ENCODE peak calls at places on chromosomes 3 and 15, in eight cellular contexts. I is bronchial epithelial cell, P is mesothelial cell of epicardium, W is RWPE2, O is fibroblast of the aortic adventitia, L is fibroblast of lung, T is neural progenitor cell, R is WTC11. N is an unnamed sample.

GRCh38 chr3:111819912-111820311 is 39.2 kb upstream of the PHLDB2 start:
- DNase-seq in T (no peak), I (no peak), R (no peak), L (no peak), O (no peak), P (no peak), W (no peak), N (no peak)

GRCh38 chr3:146598486-146598885 is 6.7 kb downstream of the PLSCR5 start:
- DNase-seq in I (peak), L (no peak), R (no peak), O (peak), W (no peak), P (no peak), T (no peak), N (no peak)

GRCh38 chr3:112979244-112979832 is 4.4 kb upstream of the CD200R1 start:
- DNase-seq in W (no peak), R (no peak), I (peak), O (peak), P (no peak), T (peak), L (peak), N (no peak)

GRCh38 chr3:93930041-93930440 is 43.7 kb downstream of the PROS1 start:
- DNase-seq in I (no peak), L (no peak), T (no peak), P (no peak), R (no peak), W (no peak), O (no peak), N (no peak)

GRCh38 chr3:71152892-71153265 is 430.6 kb downstream of the FOXP1 start:
- DNase-seq in L (no peak), R (peak), P (no peak), W (no peak), T (no peak), O (no peak), I (no peak), N (no peak)

GRCh38 chr15:83365370-83365938 is 81.0 kb upstream of the BNC1 start:
- DNase-seq in L (peak), P (peak), I (peak), R (peak), W (peak), O (peak), T (peak), N (no peak)

GRCh38 chr3:38649500-38650247 is at the start of gene SCN5A:
- DNase-seq in W (no peak), L (peak), P (no peak), T (peak), R (peak), I (no peak), O (no peak), N (no peak)

GRCh38 chr3:9078561-9079240 is 115.4 kb upstream of the RAD18 start:
- DNase-seq in T (peak), P (no peak), L (no peak), R (no peak), W (no peak), I (no peak), O (no peak), N (no peak)

GRCh38 chr15:29135702-29136426 is 133.8 kb downstream of the NSMCE3 start:
- DNase-seq in L (no peak), O (no peak), I (no peak), R (no peak), W (peak), P (no peak), T (no peak), N (peak)

GRCh38 chr3:167851171-167851570 is 115.7 kb downstream of the SERPINI1 start:
- DNase-seq in P (no peak), T (no peak), L (peak), O (no peak), I (peak), R (no peak), W (no peak), N (no peak)

GRCh38 chr15:58512522-58512921 is 80.7 kb downstream of the LIPC start:
- DNase-seq in W (no peak), P (no peak), T (no peak), I (no peak), R (no peak), L (no peak), O (no peak), N (no peak)

GRCh38 chr3:124428372-124429128 is 301.7 kb upstream of the UMPS start:
- DNase-seq in R (no peak), L (peak), I (peak), P (no peak), T (no peak), O (no peak), W (no peak), N (no peak)

GRCh38 chr3:159978353-159978752 is 10.3 kb upstream of the IL12A start:
- DNase-seq in T (no peak), W (no peak), I (no peak), L (no peak), R (no peak), P (no peak), O (no peak), N (no peak)

GRCh38 chr15:68997930-68998777 is 16.3 kb upstream of the NOX5 start:
- DNase-seq in L (no peak), T (peak), O (no peak), W (no peak), I (no peak), R (no peak), P (no peak), N (no peak)

GRCh38 chr15:77804210-77804609 is 171.5 kb upstream of the LINGO1 start:
- DNase-seq in R (no peak), O (no peak), W (no peak), L (no peak), P (no peak), I (no peak), T (no peak), N (no peak)

GRCh38 chr3:71695000-71695482 is 30.2 kb downstream of the EIF4E3 start:
- DNase-seq in R (no peak), L (no peak), T (no peak), O (no peak), I (no peak), W (no peak), P (no peak), N (no peak)

GRCh38 chr15:58369261-58369699 is 62.5 kb upstream of the LIPC start:
- DNase-seq in W (no peak), R (no peak), T (no peak), I (no peak), O (peak), L (peak), P (no peak), N (no peak)

GRCh38 chr3:9386060-9386459 is 11.4 kb upstream of the SETD5 start:
- DNase-seq in W (no peak), O (no peak), P (no peak), T (no peak), L (no peak), R (no peak), I (no peak), N (no peak)

GRCh38 chr15:88877415-88877814 is 17.9 kb downstream of the HAPLN3 start:
- DNase-seq in R (no peak), O (no peak), W (no peak), T (no peak), L (no peak), P (no peak), I (no peak), N (no peak)

GRCh38 chr15:42171122-42171521 is 14.7 kb upstream of the PLA2G4F start:
- DNase-seq in T (no peak), L (no peak), I (no peak), P (no peak), R (no peak), W (no peak), O (no peak), N (no peak)

GRCh38 chr3:109927161-109927560 is 589.8 kb upstream of the DPPA4 start:
- DNase-seq in O (peak), L (peak), T (no peak), I (peak), W (peak), R (no peak), P (no peak), N (no peak)

GRCh38 chr15:94240486-94240885 is 9.1 kb downstream of the MCTP2 start:
- DNase-seq in O (no peak), I (no peak), P (no peak), R (no peak), W (no peak), L (no peak), T (no peak), N (no peak)

GRCh38 chr15:56739964-56740640 is 6.8 kb upstream of the ZNF280D start:
- DNase-seq in W (no peak), I (no peak), L (no peak), O (no peak), R (no peak), T (no peak), P (no peak), N (no peak)

GRCh38 chr3:133706033-133706432 is 40.2 kb upstream of the TF start:
- DNase-seq in W (no peak), P (no peak), O (no peak), T (no peak), I (no peak), L (no peak), R (no peak), N (no peak)

GRCh38 chr3:114112696-114113095 is 56.2 kb downstream of the QTRT2 start:
- DNase-seq in T (no peak), W (no peak), I (no peak), O (peak), R (no peak), L (no peak), P (no peak), N (no peak)

GRCh38 chr3:110027446-110027845 is 690.1 kb upstream of the DPPA4 start:
- DNase-seq in W (no peak), I (peak), T (no peak), L (peak), R (no peak), O (peak), P (no peak), N (no peak)

GRCh38 chr15:85540085-85540797 is 159.8 kb downstream of the AKAP13 start:
- DNase-seq in T (no peak), P (no peak), I (no peak), L (no peak), O (no peak), W (no peak), R (no peak), N (no peak)

DNA sequence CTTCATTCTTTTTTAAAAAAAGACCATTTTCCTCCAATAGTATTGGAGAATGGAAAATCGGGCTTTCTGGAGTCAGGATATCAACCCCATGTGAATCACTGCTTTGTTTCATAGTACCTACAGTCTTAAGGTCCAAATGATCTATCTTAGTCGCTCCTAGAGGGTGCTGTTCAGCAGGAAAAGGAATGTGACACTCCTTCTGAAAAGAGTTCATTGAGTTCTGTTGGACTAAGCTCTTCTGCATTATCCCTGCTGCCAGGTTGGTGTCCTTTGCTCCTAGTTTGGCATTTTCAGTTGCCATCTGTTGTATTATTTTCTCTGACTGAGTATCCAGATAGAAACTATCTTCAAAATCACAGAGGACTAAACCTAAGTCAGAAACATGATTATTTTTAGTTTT is 57.2 kb downstream of the POLQ start:
- DNase-seq in R (no peak), P (no peak), I (peak), T (peak), O (no peak), L (no peak), W (no peak), N (no peak)
- TF ChIP-seq CTCF in R (no peak), P (no peak), I (peak), T (peak), O (no peak), L (no peak), W (peak), N (peak)

DNA sequence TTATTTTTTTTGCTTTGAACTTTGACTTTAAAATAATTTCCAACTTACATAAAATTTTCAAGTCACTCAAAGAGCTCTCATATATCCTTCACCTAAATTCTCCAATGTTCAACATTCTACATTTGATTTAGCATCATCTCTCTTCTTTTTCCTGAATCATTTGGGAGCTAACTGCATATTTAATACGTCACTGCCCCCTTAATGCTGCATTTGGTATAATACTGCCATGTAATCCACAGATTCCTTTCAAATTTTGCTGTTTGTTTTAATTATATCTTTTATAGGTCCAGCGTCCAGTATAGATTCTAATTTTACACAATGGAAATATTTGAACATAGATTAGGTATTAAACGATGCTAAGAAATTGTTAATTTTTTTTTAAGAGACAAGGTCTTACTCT is 2.3 kb upstream of the EIF2AK4 start:
- DNase-seq in T (no peak), I (no peak), R (no peak), W (no peak), O (no peak), L (peak), P (no peak), N (no peak)
- TF ChIP-seq CTCF in T (no peak), I (no peak), R (no peak), W (peak), O (no peak), L (no peak), P (no peak), N (peak)

GRCh38 chr3:41450416-41451231 is 251.3 kb downstream of the CTNNB1 start:
- DNase-seq in I (no peak), P (no peak), R (peak), O (no peak), T (peak), W (no peak), L (peak), N (no peak)
- TF ChIP-seq CTCF in I (peak), P (no peak), R (no peak), O (peak), T (peak), W (peak), L (no peak), N (peak)

DNA sequence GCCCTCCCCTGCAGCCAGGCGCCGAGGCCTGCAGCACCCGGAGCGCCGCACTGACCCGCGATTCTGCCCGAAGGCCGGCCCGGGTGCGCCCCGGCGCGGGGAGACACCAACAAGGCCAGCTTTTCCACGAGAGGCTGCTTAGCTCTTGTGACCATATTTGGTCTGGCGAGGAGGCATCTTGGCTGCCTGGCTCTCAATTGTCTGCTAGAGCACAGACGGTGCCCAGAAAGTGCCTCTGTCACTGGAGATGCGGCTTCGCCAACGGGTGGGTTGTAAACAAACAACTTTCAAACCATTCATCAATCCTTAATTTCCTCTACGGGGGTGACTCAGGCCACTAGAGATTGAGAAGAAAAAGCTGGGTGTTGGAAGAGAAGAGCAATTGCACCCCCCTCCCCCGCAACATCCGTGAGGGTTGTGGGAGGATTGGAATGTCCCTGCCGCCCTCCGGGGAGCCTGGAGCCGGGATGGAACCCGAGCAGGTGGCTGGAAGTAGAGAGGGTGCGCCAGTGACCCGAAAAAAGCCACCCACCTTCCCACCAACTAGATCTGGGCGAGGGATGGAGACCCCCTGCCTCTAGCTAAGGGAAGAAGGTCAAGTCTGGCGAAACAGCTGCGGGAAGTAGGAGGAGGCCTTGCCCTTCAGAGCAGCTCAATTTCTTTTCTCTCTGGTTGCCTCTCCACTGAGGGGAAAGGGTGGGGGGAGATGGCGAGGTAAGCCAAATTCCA is 783 bp upstream of the WWTR1 start:
- DNase-seq in R (peak), T (peak), W (peak), I (peak), P (peak), L (peak), O (peak), N (peak)
- TF ChIP-seq CTCF in R (no peak), T (no peak), W (peak), I (peak), P (no peak), L (peak), O (peak), N (peak)

GRCh38 chr3:126661965-126662364 is 7.0 kb upstream of the TXNRD3 start:
- DNase-seq in P (no peak), W (no peak), I (no peak), T (no peak), R (no peak), O (no peak), L (no peak), N (no peak)

GRCh38 chr3:126658584-126658983 is 3.7 kb upstream of the TXNRD3 start:
- DNase-seq in W (no peak), T (no peak), O (no peak), I (no peak), L (no peak), P (no peak), R (no peak), N (no peak)

GRCh38 chr3:126661532-126661931 is 6.6 kb upstream of the TXNRD3 start:
- DNase-seq in L (no peak), W (no peak), O (no peak), R (no peak), I (no peak), P (no peak), T (no peak), N (no peak)

GRCh38 chr3:126657901-126658300 is 3.0 kb upstream of the TXNRD3 start:
- DNase-seq in T (no peak), L (no peak), I (no peak), O (no peak), P (no peak), R (no peak), W (no peak), N (no peak)

DNA sequence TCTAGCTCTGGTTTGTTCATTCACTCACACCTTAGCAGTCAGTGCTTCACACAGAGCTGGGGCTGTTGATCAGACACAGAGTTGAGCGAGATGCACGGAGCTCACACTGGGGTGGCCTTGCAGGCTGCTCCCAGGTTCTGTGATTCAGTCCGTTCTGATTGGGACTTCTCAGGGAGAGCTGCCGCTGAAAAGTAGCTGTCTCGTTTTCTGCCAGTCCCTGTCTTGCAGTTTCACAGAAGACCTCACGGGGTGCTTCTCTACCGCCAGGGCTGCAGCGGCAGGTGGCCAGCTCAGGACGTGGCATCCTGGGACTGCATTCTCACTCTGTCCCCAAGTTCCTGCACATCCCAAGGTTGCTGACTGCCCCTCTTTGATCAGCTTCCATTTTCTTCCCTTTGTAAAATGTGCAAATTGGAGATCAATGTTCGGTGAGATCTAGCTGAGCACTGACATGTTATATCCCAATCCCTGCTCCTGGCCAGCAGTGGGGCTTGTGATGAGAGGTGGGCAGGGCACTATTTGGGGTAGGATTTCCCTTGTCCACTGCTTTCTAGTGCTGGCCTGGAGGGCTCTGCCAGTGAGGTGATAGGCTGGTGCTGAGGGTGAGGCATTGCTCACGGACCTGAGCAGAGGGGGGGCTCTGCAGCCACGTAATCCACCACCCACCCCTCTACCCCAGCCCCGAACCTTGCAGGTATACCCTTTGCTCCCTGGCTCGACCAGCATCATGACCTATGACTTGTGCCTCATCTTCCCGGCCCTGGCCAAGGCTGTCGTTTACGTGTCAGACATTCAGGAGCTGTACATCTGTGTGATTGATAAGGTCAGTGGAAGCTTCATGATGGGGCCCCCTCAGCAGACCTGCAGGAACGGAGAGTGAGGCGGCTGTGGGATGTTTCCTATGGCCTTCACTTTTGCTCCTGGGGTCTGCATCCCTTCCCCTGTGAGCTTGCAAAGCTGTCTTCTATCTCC is 5.3 kb upstream of the TXNRD3 start:
- DNase-seq in O (no peak), W (no peak), L (no peak), T (peak), P (no peak), R (peak), I (no peak), N (no peak)
- TF ChIP-seq CTCF in O (peak), W (peak), L (no peak), T (peak), P (no peak), R (no peak), I (peak), N (peak)

DNA sequence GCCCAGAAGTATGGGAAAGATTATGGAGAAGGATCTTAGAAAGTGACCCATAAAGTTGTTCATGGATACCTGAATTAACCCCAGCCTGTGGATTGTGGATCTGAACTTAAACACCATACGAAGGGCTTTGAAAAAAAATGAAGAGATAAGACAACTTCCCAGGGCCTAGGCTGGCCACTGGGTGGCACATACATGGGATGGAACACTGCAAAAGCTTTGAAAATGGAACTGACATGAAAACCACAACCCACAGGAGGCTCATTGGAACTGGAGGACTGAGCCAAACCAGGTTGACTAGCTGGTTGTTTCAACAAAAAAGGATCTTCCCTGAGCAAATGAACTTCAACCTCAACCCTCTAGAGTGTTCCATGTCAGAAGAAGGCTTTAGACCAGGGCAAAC is 34.5 kb downstream of the FMN1 start:
- DNase-seq in P (no peak), O (no peak), T (no peak), R (no peak), L (no peak), I (no peak), W (no peak), N (no peak)
- TF ChIP-seq CTCF in P (no peak), O (no peak), T (peak), R (no peak), L (no peak), I (no peak), W (peak), N (peak)

N was measured in chondrocyte.